ENCODE peak calls at places on chromosome 14, in five cellular contexts. One of them, this sample, is unnamed.

GRCh38 chr14:87409401-87409800 is 583.6 kb downstream of the GALC start:
- DNase-seq in progenitor cell of endocrine pancreas: no peak
- DNase-seq in lower lobe of right lung: no peak
- DNase-seq in fibroblast of pulmonary artery: no peak
- DNase-seq in HFFc6: no peak
- DNase-seq in this sample: no peak

GRCh38 chr14:69879175-69880047 is at the start of gene SMOC1:
- DNase-seq in progenitor cell of endocrine pancreas: peak; percentile 78
- DNase-seq in lower lobe of right lung: no peak
- DNase-seq in fibroblast of pulmonary artery: peak; percentile 14
- DNase-seq in HFFc6: no peak
- DNase-seq in this sample: no peak

GRCh38 chr14:38839743-38840375 is 263.2 kb downstream of the SEC23A start:
- DNase-seq in progenitor cell of endocrine pancreas: no peak
- DNase-seq in lower lobe of right lung: no peak
- DNase-seq in fibroblast of pulmonary artery: peak; percentile 44
- DNase-seq in HFFc6: no peak
- DNase-seq in this sample: no peak

GRCh38 chr14:55136241-55136640 is 7.2 kb downstream of the LGALS3 start:
- DNase-seq in progenitor cell of endocrine pancreas: no peak
- DNase-seq in lower lobe of right lung: no peak
- DNase-seq in fibroblast of pulmonary artery: peak; percentile 50
- DNase-seq in HFFc6: peak; percentile 58
- DNase-seq in this sample: no peak

GRCh38 chr14:28765907-28766504 is 581 bp upstream of the FOXG1 start:
- DNase-seq in progenitor cell of endocrine pancreas: no peak
- DNase-seq in lower lobe of right lung: peak; percentile 37
- DNase-seq in fibroblast of pulmonary artery: no peak
- DNase-seq in HFFc6: no peak
- DNase-seq in this sample: no peak

GRCh38 chr14:61662437-61663311 is 32.6 kb upstream of the HIF1A start:
- DNase-seq in progenitor cell of endocrine pancreas: no peak
- DNase-seq in lower lobe of right lung: no peak
- DNase-seq in fibroblast of pulmonary artery: peak; percentile 72
- DNase-seq in HFFc6: peak; percentile 62
- DNase-seq in this sample: no peak

GRCh38 chr14:76719664-76720063 is 41.6 kb upstream of the VASH1 start:
- DNase-seq in progenitor cell of endocrine pancreas: no peak
- DNase-seq in lower lobe of right lung: no peak
- DNase-seq in fibroblast of pulmonary artery: no peak
- DNase-seq in HFFc6: no peak
- DNase-seq in this sample: no peak

GRCh38 chr14:55706893-55707292 is 126.9 kb downstream of the KTN1 start:
- DNase-seq in progenitor cell of endocrine pancreas: no peak
- DNase-seq in lower lobe of right lung: no peak
- DNase-seq in fibroblast of pulmonary artery: no peak
- DNase-seq in HFFc6: no peak
- DNase-seq in this sample: no peak

GRCh38 chr14:40733206-40733605 is 873.5 kb upstream of the LRFN5 start:
- DNase-seq in progenitor cell of endocrine pancreas: no peak
- DNase-seq in lower lobe of right lung: no peak
- DNase-seq in fibroblast of pulmonary artery: no peak
- DNase-seq in HFFc6: no peak
- DNase-seq in this sample: no peak

GRCh38 chr14:94000986-94001385 is 3.9 kb downstream of the CCDC197 start:
- DNase-seq in progenitor cell of endocrine pancreas: no peak
- DNase-seq in lower lobe of right lung: no peak
- DNase-seq in fibroblast of pulmonary artery: no peak
- DNase-seq in HFFc6: no peak
- DNase-seq in this sample: no peak

GRCh38 chr14:80658155-80658554 is 283.4 kb downstream of the CEP128 start:
- DNase-seq in progenitor cell of endocrine pancreas: no peak
- DNase-seq in lower lobe of right lung: no peak
- DNase-seq in fibroblast of pulmonary artery: no peak
- DNase-seq in HFFc6: no peak
- DNase-seq in this sample: no peak

GRCh38 chr14:72049462-72049861 is 117.2 kb downstream of the RGS6 start:
- DNase-seq in progenitor cell of endocrine pancreas: no peak
- DNase-seq in lower lobe of right lung: no peak
- DNase-seq in fibroblast of pulmonary artery: no peak
- DNase-seq in HFFc6: no peak
- DNase-seq in this sample: no peak

GRCh38 chr14:34030864-34031263 is 80.0 kb upstream of the EGLN3 start:
- DNase-seq in progenitor cell of endocrine pancreas: no peak
- DNase-seq in lower lobe of right lung: no peak
- DNase-seq in fibroblast of pulmonary artery: peak; percentile 88
- DNase-seq in HFFc6: no peak
- DNase-seq in this sample: no peak

GRCh38 chr14:59427653-59428578 is 37.3 kb downstream of the GPR135 start:
- DNase-seq in progenitor cell of endocrine pancreas: no peak
- DNase-seq in lower lobe of right lung: no peak
- DNase-seq in fibroblast of pulmonary artery: peak; percentile 48
- DNase-seq in HFFc6: peak; percentile 45
- DNase-seq in this sample: no peak

GRCh38 chr14:24266344-24267244 is 3.6 kb upstream of the TGM1 start:
- DNase-seq in progenitor cell of endocrine pancreas: no peak
- DNase-seq in lower lobe of right lung: no peak
- DNase-seq in fibroblast of pulmonary artery: no peak
- DNase-seq in HFFc6: no peak
- DNase-seq in this sample: no peak

GRCh38 chr14:92982941-92983340 is 60.0 kb downstream of the CHGA start:
- DNase-seq in progenitor cell of endocrine pancreas: no peak
- DNase-seq in lower lobe of right lung: no peak
- DNase-seq in fibroblast of pulmonary artery: no peak
- DNase-seq in HFFc6: no peak
- DNase-seq in this sample: no peak

GRCh38 chr14:67467134-67467533 is 21.4 kb downstream of the TMEM229B start:
- DNase-seq in progenitor cell of endocrine pancreas: no peak
- DNase-seq in lower lobe of right lung: no peak
- DNase-seq in fibroblast of pulmonary artery: no peak
- DNase-seq in HFFc6: no peak
- DNase-seq in this sample: no peak

GRCh38 chr14:23494223-23494622 is 24.7 kb downstream of the NGDN start:
- DNase-seq in progenitor cell of endocrine pancreas: no peak
- DNase-seq in lower lobe of right lung: no peak
- DNase-seq in fibroblast of pulmonary artery: peak; percentile 51
- DNase-seq in HFFc6: peak; percentile 23
- DNase-seq in this sample: no peak

GRCh38 chr14:64464695-64465094 is 604 bp upstream of the AKAP5 start:
- DNase-seq in progenitor cell of endocrine pancreas: no peak
- DNase-seq in lower lobe of right lung: no peak
- DNase-seq in fibroblast of pulmonary artery: no peak
- DNase-seq in HFFc6: no peak
- DNase-seq in this sample: no peak

GRCh38 chr14:42174357-42174756 is 567.7 kb downstream of the LRFN5 start:
- DNase-seq in progenitor cell of endocrine pancreas: no peak
- DNase-seq in lower lobe of right lung: no peak
- DNase-seq in fibroblast of pulmonary artery: no peak
- DNase-seq in HFFc6: no peak
- DNase-seq in this sample: no peak

GRCh38 chr14:104203071-104203425 is 64.7 kb downstream of the KIF26A start:
- DNase-seq in progenitor cell of endocrine pancreas: no peak
- DNase-seq in lower lobe of right lung: no peak
- DNase-seq in fibroblast of pulmonary artery: no peak
- DNase-seq in HFFc6: no peak
- DNase-seq in this sample: no peak

GRCh38 chr14:104202259-104203070 is 64.1 kb downstream of the KIF26A start:
- DNase-seq in progenitor cell of endocrine pancreas: no peak
- DNase-seq in lower lobe of right lung: peak; percentile 75
- DNase-seq in fibroblast of pulmonary artery: no peak
- DNase-seq in HFFc6: no peak
- DNase-seq in this sample: no peak

GRCh38 chr14:104205781-104206180 is 67.4 kb downstream of the KIF26A start:
- DNase-seq in progenitor cell of endocrine pancreas: no peak
- DNase-seq in lower lobe of right lung: no peak
- DNase-seq in fibroblast of pulmonary artery: no peak
- DNase-seq in HFFc6: no peak
- DNase-seq in this sample: no peak

GRCh38 chr14:104206281-104206904 is 68.0 kb downstream of the KIF26A start:
- DNase-seq in progenitor cell of endocrine pancreas: peak; percentile 27
- DNase-seq in lower lobe of right lung: no peak
- DNase-seq in fibroblast of pulmonary artery: no peak
- DNase-seq in HFFc6: no peak
- DNase-seq in this sample: peak; percentile 54

GRCh38 chr14:104204660-104205149 is 66.3 kb downstream of the KIF26A start:
- DNase-seq in progenitor cell of endocrine pancreas: no peak
- DNase-seq in lower lobe of right lung: no peak
- DNase-seq in fibroblast of pulmonary artery: no peak
- DNase-seq in HFFc6: no peak
- DNase-seq in this sample: no peak
- TF ChIP-seq CTCF in progenitor cell of endocrine pancreas: no peak
- TF ChIP-seq CTCF in lower lobe of right lung: no peak
- TF ChIP-seq CTCF in fibroblast of pulmonary artery: no peak
- TF ChIP-seq CTCF in HFFc6: no peak
- TF ChIP-seq CTCF in this sample: no peak

GRCh38 chr14:89386214-89386886 is 30.7 kb downstream of the FOXN3 start:
- DNase-seq in progenitor cell of endocrine pancreas: no peak
- DNase-seq in lower lobe of right lung: no peak
- DNase-seq in fibroblast of pulmonary artery: no peak
- DNase-seq in HFFc6: no peak
- DNase-seq in this sample: no peak

GRCh38 chr14:89387922-89388685 is 28.9 kb downstream of the FOXN3 start:
- DNase-seq in progenitor cell of endocrine pancreas: no peak
- DNase-seq in lower lobe of right lung: no peak
- DNase-seq in fibroblast of pulmonary artery: no peak
- DNase-seq in HFFc6: no peak
- DNase-seq in this sample: no peak

GRCh38 chr14:89391556-89391955 is 25.5 kb downstream of the FOXN3 start:
- DNase-seq in progenitor cell of endocrine pancreas: no peak
- DNase-seq in lower lobe of right lung: no peak
- DNase-seq in fibroblast of pulmonary artery: no peak
- DNase-seq in HFFc6: no peak
- DNase-seq in this sample: no peak

GRCh38 chr14:89391123-89391522 is 25.9 kb downstream of the FOXN3 start:
- DNase-seq in progenitor cell of endocrine pancreas: no peak
- DNase-seq in lower lobe of right lung: no peak
- DNase-seq in fibroblast of pulmonary artery: no peak
- DNase-seq in HFFc6: no peak
- DNase-seq in this sample: no peak

GRCh38 chr14:89388853-89389252 is 28.2 kb downstream of the FOXN3 start:
- DNase-seq in progenitor cell of endocrine pancreas: no peak
- DNase-seq in lower lobe of right lung: no peak
- DNase-seq in fibroblast of pulmonary artery: peak; percentile 48
- DNase-seq in HFFc6: peak; percentile 14
- DNase-seq in this sample: no peak
- TF ChIP-seq CTCF in progenitor cell of endocrine pancreas: no peak
- TF ChIP-seq CTCF in lower lobe of right lung: peak; percentile 15
- TF ChIP-seq CTCF in fibroblast of pulmonary artery: peak; percentile 42
- TF ChIP-seq CTCF in HFFc6: peak; percentile 65
- TF ChIP-seq CTCF in this sample: no peak

DNA sequence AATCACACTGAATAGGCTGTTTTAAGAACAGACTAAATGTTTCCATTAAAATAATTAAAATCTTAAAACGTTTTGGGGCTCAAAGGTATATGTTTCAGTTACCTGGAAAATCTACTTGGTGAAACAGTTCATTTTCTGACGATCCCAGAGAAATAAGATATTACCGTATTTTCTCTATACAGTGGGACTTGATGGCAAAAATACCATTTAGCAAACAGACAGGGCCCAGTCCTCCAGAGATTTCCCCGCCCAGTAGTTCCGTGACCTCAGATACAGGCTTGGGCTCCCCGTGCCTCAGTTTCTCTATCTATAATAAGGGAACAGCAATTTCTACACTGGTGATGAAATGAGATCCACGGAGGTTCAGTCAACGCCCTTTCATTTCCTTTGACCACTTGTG is 304.4 kb downstream of the VRK1 start:
- DNase-seq in progenitor cell of endocrine pancreas: no peak
- DNase-seq in lower lobe of right lung: no peak
- DNase-seq in fibroblast of pulmonary artery: no peak
- DNase-seq in HFFc6: no peak
- DNase-seq in this sample: no peak
- TF ChIP-seq CTCF in progenitor cell of endocrine pancreas: no peak
- TF ChIP-seq CTCF in lower lobe of right lung: no peak
- TF ChIP-seq CTCF in fibroblast of pulmonary artery: no peak
- TF ChIP-seq CTCF in HFFc6: no peak
- TF ChIP-seq CTCF in this sample: no peak

GRCh38 chr14:79356040-79356439 is 855.3 kb downstream of the DIO2 start:
- DNase-seq in progenitor cell of endocrine pancreas: no peak
- DNase-seq in lower lobe of right lung: no peak
- DNase-seq in fibroblast of pulmonary artery: peak; percentile 23
- DNase-seq in HFFc6: no peak
- DNase-seq in this sample: no peak
- TF ChIP-seq CTCF in progenitor cell of endocrine pancreas: no peak
- TF ChIP-seq CTCF in lower lobe of right lung: no peak
- TF ChIP-seq CTCF in fibroblast of pulmonary artery: peak; percentile 23
- TF ChIP-seq CTCF in HFFc6: peak; percentile 38
- TF ChIP-seq CTCF in this sample: no peak

DNA sequence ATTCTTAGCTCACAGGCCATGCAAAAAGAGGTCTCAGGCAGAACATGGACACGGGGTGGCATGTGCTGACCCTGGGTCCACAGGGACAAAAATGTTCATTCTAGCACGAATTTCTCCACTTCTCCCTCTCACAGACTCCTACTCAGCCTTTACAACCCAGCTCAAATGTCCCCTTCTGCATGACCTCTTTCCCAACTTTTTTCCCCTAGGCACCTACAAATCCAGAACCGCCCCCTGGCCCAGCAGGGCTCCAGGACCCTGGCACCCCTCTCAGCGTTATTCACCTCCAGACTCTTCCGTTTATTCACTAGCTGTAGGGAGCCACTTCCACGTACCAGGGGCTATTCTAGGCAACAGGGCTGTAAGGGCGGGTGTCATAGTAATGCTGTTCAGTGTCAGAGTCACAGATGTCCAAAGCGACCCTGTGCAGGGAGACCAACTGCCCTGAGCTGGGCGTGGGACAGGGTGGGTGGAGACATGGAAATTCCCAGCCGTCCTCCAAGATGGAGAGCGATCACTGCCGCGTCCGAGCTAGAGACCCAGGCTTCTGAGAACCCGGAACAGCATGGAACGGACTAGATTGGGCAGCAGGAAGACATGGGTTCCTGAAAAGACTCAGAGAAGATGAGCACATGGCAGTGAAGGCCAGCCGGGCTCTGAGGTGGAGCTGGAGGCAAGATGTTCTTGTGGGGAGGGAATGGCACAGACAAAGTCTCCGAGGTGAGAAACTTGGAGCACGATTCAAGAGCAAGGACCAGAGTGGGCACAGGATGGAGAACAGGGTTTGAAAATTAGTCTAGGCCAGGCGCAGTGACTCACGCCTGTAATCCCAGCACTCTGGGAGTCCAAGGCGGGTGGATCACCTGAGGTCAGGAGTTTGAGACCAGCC is 274.9 kb upstream of the RTL1 start:
- DNase-seq in progenitor cell of endocrine pancreas: no peak
- DNase-seq in lower lobe of right lung: no peak
- DNase-seq in fibroblast of pulmonary artery: no peak
- DNase-seq in HFFc6: no peak
- DNase-seq in this sample: no peak
- TF ChIP-seq CTCF in progenitor cell of endocrine pancreas: no peak
- TF ChIP-seq CTCF in lower lobe of right lung: no peak
- TF ChIP-seq CTCF in fibroblast of pulmonary artery: no peak
- TF ChIP-seq CTCF in HFFc6: no peak
- TF ChIP-seq CTCF in this sample: no peak

DNA sequence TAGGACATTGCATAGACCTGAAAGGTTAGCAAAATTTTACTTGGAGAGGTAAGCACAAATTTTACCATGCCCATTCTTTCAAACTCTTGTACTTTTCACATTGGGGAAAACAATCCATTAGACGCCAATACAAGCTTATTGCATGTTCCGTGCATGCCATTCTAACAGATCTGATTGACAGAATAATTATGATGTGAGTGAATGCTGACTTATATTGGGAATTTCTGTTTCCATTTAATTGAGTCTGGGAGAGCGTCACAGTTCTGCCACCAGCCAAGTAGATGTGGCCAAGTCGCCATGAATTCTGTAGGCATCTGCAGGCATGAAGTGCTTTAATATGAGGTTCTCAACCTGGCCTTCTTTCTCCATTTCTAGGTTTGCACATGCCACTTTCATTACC is 1097.4 kb downstream of the VRK1 start:
- DNase-seq in progenitor cell of endocrine pancreas: no peak
- DNase-seq in lower lobe of right lung: no peak
- DNase-seq in fibroblast of pulmonary artery: no peak
- DNase-seq in HFFc6: no peak
- DNase-seq in this sample: no peak
- TF ChIP-seq CTCF in progenitor cell of endocrine pancreas: no peak
- TF ChIP-seq CTCF in lower lobe of right lung: no peak
- TF ChIP-seq CTCF in fibroblast of pulmonary artery: no peak
- TF ChIP-seq CTCF in HFFc6: no peak
- TF ChIP-seq CTCF in this sample: no peak

This sample was measured in mesothelial cell of epicardium.